ENCODE peak calls at places on chromosomes 13 and 19, in seven cellular contexts. Q, E, L, G, X, R and V are unnamed samples.
A peak's percentile ranks its signal among the peaks of the same experiment; 100 is the strongest.

GRCh38 chr19:38035515-38036495 is 128.8 kb downstream of the SIPA1L3 start:
- DNase-seq in Q (peak; percentile 87), E (no peak), L (no peak), G (no peak), X (no peak), R (peak; percentile 63), V (no peak)

GRCh38 chr19:3116621-3117020 is 19.2 kb upstream of the GNA15 start:
- DNase-seq in Q (no peak), E (no peak), L (no peak), G (no peak), X (no peak), R (no peak), V (no peak)

GRCh38 chr13:40983269-40983668 is 35.8 kb downstream of the ELF1 start:
- DNase-seq in Q (peak; percentile 10), E (no peak), L (no peak), G (peak; percentile 60), X (no peak), R (peak; percentile 36), V (peak; percentile 75)

GRCh38 chr19:17579523-17580244 is 24.2 kb downstream of the COLGALT1 start:
- DNase-seq in Q (peak; percentile 65), E (no peak), L (peak; percentile 38), G (peak; percentile 86), X (no peak), R (peak; percentile 75), V (peak; percentile 39)

GRCh38 chr19:47124937-47125668 is 5.5 kb upstream of the SAE1 start:
- DNase-seq in Q (peak; percentile 78), E (peak; percentile 78), L (no peak), G (peak; percentile 89), X (no peak), R (peak; percentile 88), V (peak; percentile 74)

GRCh38 chr19:31286491-31286890 is 62.7 kb downstream of the TSHZ3 start:
- DNase-seq in Q (no peak), E (no peak), L (no peak), G (no peak), X (no peak), R (no peak), V (no peak)

GRCh38 chr13:113980489-113981064 is 6.7 kb upstream of the C13orf46 start:
- DNase-seq in Q (no peak), E (no peak), L (peak; percentile 2), G (no peak), X (no peak), R (no peak), V (no peak)

GRCh38 chr19:10134040-10134439 is 14.3 kb upstream of the EIF3G start:
- DNase-seq in Q (no peak), E (no peak), L (no peak), G (no peak), X (no peak), R (no peak), V (no peak)

GRCh38 chr19:33883869-33884519 is 87.3 kb downstream of the KCTD15 start:
- DNase-seq in Q (peak; percentile 43), E (no peak), L (peak; percentile 27), G (no peak), X (no peak), R (no peak), V (peak; percentile 93)

GRCh38 chr13:101639711-101640110 is 187.2 kb downstream of the ITGBL1 start:
- DNase-seq in Q (peak; percentile 36), E (no peak), L (no peak), G (no peak), X (no peak), R (no peak), V (peak; percentile 49)

GRCh38 chr13:31394491-31394890 is 194.7 kb downstream of the B3GLCT start:
- DNase-seq in Q (peak; percentile 8), E (no peak), L (no peak), G (no peak), X (no peak), R (no peak), V (no peak)

GRCh38 chr19:30681162-30681996 is 309.2 kb downstream of the ZNF536 start:
- DNase-seq in Q (no peak), E (no peak), L (no peak), G (no peak), X (no peak), R (no peak), V (no peak)

GRCh38 chr19:2627855-2628254 is 74.6 kb downstream of the GNG7 start:
- DNase-seq in Q (peak; percentile 40), E (no peak), L (no peak), G (no peak), X (no peak), R (peak; percentile 28), V (no peak)